ENCODE peak calls at places on chromosomes 6 and 20, in six cellular contexts. M, I, X, B, K and G are unnamed samples. For H3K4me1, the result is how much of the 10 kb centered on the place peaks cover.

GRCh38 chr6:52612336-52613096 is 35.7 kb upstream of the TRAM2 start:
- DNase-seq in M (peak), I (no peak), X (no peak), B (no peak), K (no peak), G (no peak)

GRCh38 chr6:1595271-1596087 is 14.2 kb upstream of the FOXC1 start:
- DNase-seq in M (no peak), I (no peak), X (no peak), B (no peak), K (no peak), G (no peak)

GRCh38 chr20:57680934-57681914 is 28.6 kb downstream of the PMEPA1 start:
- DNase-seq in M (no peak), I (no peak), X (peak), B (no peak), K (no peak), G (no peak)

GRCh38 chr20:61539706-61540360 is 287.8 kb downstream of the CDH4 start:
- DNase-seq in M (no peak), I (no peak), X (no peak), B (no peak), K (no peak), G (no peak)

GRCh38 chr20:37564388-37565133 is 36.9 kb upstream of the BLCAP start:
- DNase-seq in M (peak), I (peak), X (no peak), B (peak), K (peak), G (peak)

GRCh38 chr6:89198235-89198634 is 18.9 kb downstream of the GABRR1 start:
- DNase-seq in M (no peak), I (no peak), X (no peak), B (no peak), K (no peak), G (no peak)

GRCh38 chr6:115000736-115001135 is 657.9 kb upstream of the HS3ST5 start:
- DNase-seq in M (no peak), I (no peak), X (peak), B (no peak), K (no peak), G (no peak)

GRCh38 chr6:138594042-138594636 is 94.8 kb upstream of the NHSL1 start:
- DNase-seq in M (no peak), I (no peak), X (no peak), B (no peak), K (no peak), G (no peak)

GRCh38 chr6:112178846-112179245 is 75.5 kb downstream of the LAMA4 start:
- DNase-seq in M (no peak), I (no peak), X (no peak), B (no peak), K (no peak), G (no peak)

GRCh38 chr6:151229401-151230276 is 10.1 kb upstream of the AKAP12 start:
- DNase-seq in M (no peak), I (no peak), X (no peak), B (no peak), K (no peak), G (peak)

GRCh38 chr6:84466521-84466920 is 239.1 kb upstream of the CEP162 start:
- DNase-seq in M (peak), I (no peak), X (peak), B (no peak), K (peak), G (no peak)

GRCh38 chr6:81105998-81106397 is 646.5 kb downstream of the TENT5A start:
- DNase-seq in M (peak), I (no peak), X (no peak), B (no peak), K (no peak), G (peak)

GRCh38 chr6:158418501-158418900 is 106.2 kb downstream of the TULP4 start:
- DNase-seq in M (peak), I (no peak), X (no peak), B (no peak), K (no peak), G (no peak)

GRCh38 chr6:105468850-105469249 is 66.0 kb upstream of the PREP start:
- DNase-seq in M (no peak), I (no peak), X (no peak), B (no peak), K (no peak), G (no peak)

GRCh38 chr20:49380245-49380875 is 102.1 kb downstream of the KCNB1 start:
- DNase-seq in M (no peak), I (no peak), X (no peak), B (no peak), K (no peak), G (no peak)

GRCh38 chr6:147213772-147214171 is 9.6 kb downstream of the STXBP5 start:
- DNase-seq in M (no peak), I (no peak), X (no peak), B (no peak), K (no peak), G (no peak)

GRCh38 chr6:159929819-159930218 is 39.0 kb downstream of the MAS1 start:
- DNase-seq in M (peak), I (peak), X (no peak), B (no peak), K (no peak), G (no peak)

GRCh38 chr6:74366634-74367033 is 670.6 kb downstream of the CD109 start:
- DNase-seq in M (no peak), I (no peak), X (no peak), B (no peak), K (no peak), G (no peak)

GRCh38 chr6:67221226-67221625 is 1413.9 kb upstream of the ADGRB3 start:
- DNase-seq in M (peak), I (no peak), X (no peak), B (no peak), K (no peak), G (no peak)

GRCh38 chr6:43941174-43941573 is 171.2 kb downstream of the VEGFA start:
- DNase-seq in M (no peak), I (no peak), X (no peak), B (no peak), K (no peak), G (no peak)

GRCh38 chr6:128242765-128243403 is 277.5 kb downstream of the PTPRK start:
- DNase-seq in M (peak), I (no peak), X (no peak), B (no peak), K (no peak), G (no peak)

GRCh38 chr20:13029687-13030510 is 21.1 kb downstream of the SPTLC3 start:
- DNase-seq in M (peak), I (peak), X (peak), B (peak), K (peak), G (peak)

GRCh38 chr6:162056061-162056460 is 671.5 kb downstream of the PRKN start:
- DNase-seq in M (no peak), I (no peak), X (no peak), B (no peak), K (no peak), G (no peak)

GRCh38 chr6:28985396-28986164 is 19.5 kb downstream of the ZNF311 start:
- DNase-seq in M (peak), I (peak), X (peak), B (peak), K (peak), G (peak)

GRCh38 chr6:40715501-40716403 is 128.6 kb upstream of the LRFN2 start:
- DNase-seq in M (no peak), I (no peak), X (no peak), B (no peak), K (no peak), G (no peak)

GRCh38 chr6:132100388-132100990 is 149.3 kb upstream of the CCN2 start:
- DNase-seq in M (no peak), I (no peak), X (no peak), B (no peak), K (no peak), G (no peak)

GRCh38 chr20:25005220-25005619 is 12.7 kb upstream of the APMAP start:
- DNase-seq in M (peak), I (no peak), X (peak), B (no peak), K (no peak), G (no peak)

GRCh38 chr20:36228809-36229208 is 7.5 kb upstream of the AAR2 start:
- DNase-seq in M (no peak), I (no peak), X (no peak), B (no peak), K (no peak), G (no peak)

GRCh38 chr6:155587817-155588216 is 132.2 kb upstream of the NOX3 start:
- DNase-seq in M (no peak), I (no peak), X (no peak), B (no peak), K (no peak), G (no peak)

GRCh38 chr6:155586036-155586557 is 130.5 kb upstream of the NOX3 start:
- DNase-seq in M (no peak), I (no peak), X (no peak), B (no peak), K (no peak), G (no peak)

GRCh38 chr6:155583997-155584396 is 128.4 kb upstream of the NOX3 start:
- DNase-seq in M (no peak), I (no peak), X (no peak), B (no peak), K (no peak), G (no peak)

GRCh38 chr6:155591741-155592140 is 136.1 kb upstream of the NOX3 start:
- DNase-seq in M (no peak), I (no peak), X (no peak), B (no peak), K (no peak), G (no peak)

DNA sequence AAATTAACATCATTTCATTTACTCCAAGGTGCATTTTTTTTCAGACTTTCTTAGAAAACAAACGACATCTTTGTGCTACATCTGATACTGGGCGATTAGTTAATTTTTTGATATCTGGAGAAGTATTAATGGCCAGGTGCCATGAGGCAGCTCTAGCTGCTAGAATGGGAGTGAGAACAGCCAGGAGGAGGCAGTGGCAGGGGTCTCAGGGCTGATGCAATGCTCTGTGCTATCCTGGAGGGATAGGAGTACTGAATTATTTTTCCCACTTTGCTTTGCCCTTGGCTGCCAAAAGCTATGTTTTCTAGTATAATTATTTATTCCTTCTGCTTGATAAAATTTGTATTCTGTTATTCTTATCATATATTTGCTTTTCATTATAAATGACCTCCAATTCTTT is 133.6 kb upstream of the NOX3 start:
- DNase-seq in M (no peak), I (no peak), X (no peak), B (no peak), K (no peak), G (no peak)
- TF ChIP-seq CTCF in M (no peak), I (no peak), X (no peak), B (no peak), K (no peak), G (no peak)

DNA sequence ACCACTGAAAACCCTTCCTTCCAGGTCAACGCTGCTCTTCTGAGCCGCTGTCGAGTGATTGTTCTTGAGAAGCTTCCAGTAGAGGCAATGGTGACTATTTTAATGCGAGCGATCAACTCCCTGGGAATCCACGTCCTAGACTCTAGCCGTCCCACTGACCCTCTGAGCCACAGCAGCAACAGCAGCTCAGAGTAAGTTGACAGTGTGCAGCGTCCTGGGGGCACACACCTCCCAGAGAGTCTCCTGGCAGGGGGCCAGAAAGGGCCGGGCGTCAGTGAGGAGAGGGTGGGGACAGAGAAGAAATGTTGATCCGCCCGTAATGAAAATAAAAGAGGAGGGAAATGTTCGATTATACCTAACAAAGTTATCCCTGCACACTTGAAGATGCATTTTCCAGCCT is 5.0 kb downstream of the WRNIP1 start:
- DNase-seq in M (no peak), I (no peak), X (no peak), B (peak), K (no peak), G (no peak)
- H3K4me1 ChIP-seq in M (under half), I (under half), X (under half), B (under half), K (under half), G (under half)

GRCh38 chr6:62150048-62150663 is 135.9 kb downstream of the KHDRBS2 start:
- DNase-seq in M (peak), I (no peak), X (no peak), B (no peak), K (peak), G (no peak)
- TF ChIP-seq CTCF in M (peak), I (peak), X (peak), B (peak), K (peak), G (peak)

DNA sequence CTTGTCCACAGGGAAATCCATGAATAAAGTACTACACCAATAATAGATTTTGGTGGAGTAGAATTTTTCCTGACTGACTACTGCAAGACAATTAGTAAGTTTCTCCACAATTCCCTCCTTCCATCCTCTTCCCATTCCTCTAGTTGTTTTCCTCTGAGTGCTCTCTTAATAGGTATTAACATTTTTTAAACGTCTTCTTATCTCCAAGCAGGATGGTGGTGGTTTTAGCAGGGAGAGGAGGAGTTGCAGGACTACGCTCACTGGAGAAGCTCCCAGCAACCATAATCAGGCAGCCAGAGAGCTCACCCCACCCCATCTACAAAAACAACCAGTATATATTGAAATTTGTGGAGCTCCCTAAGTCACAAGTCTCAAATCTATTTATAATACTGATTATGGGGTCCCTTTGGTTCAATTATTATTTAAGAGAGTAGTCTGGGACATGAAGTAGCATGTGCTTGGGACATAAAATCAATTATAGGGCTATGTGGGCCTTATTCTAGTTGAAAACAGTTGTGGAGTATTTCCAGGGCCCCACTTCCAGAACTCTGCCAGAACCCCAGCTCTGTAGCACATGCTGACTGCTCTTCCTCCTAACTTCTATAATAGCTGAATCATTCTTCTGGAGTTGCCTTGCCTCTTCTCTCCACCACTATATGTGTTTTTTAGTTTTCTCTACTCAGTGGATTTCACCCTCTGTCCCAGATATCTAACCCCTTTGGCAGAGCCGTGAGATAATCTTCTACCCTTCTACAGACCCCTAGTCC is 49.8 kb downstream of the MYB start:
- DNase-seq in M (peak), I (no peak), X (no peak), B (no peak), K (no peak), G (no peak)
- H3K4me1 ChIP-seq in M (under half), I (under half), X (under half), B (under half), K (under half), G (under half)